ENCODE peak calls at places on chromosomes 16 and 17, in ten cellular contexts. One of them, this sample, is unnamed.

GRCh38 chr17:7767425-7768021 is 50.0 kb downstream of the DNAH2 start:
- DNase-seq in pons: no peak
- DNase-seq in stimulated activated naive CD4-positive, alpha-beta T cell: no peak
- DNase-seq in dorsolateral prefrontal cortex: no peak
- DNase-seq in iris pigment epithelial cell: peak
- DNase-seq in left kidney: no peak
- DNase-seq in memory B cell: no peak
- DNase-seq in adipocyte: no peak
- DNase-seq in H7: no peak
- DNase-seq in NCI-H1694: peak
- DNase-seq in this sample: no peak

GRCh38 chr17:73560661-73561060 is 83.6 kb downstream of the SDK2 start:
- DNase-seq in pons: no peak
- DNase-seq in stimulated activated naive CD4-positive, alpha-beta T cell: no peak
- DNase-seq in dorsolateral prefrontal cortex: no peak
- DNase-seq in iris pigment epithelial cell: peak
- DNase-seq in left kidney: peak
- DNase-seq in memory B cell: no peak
- DNase-seq in adipocyte: no peak
- DNase-seq in H7: peak
- DNase-seq in NCI-H1694: no peak
- DNase-seq in this sample: no peak

GRCh38 chr17:42182927-42183734 is 2.1 kb downstream of the HCRT start:
- DNase-seq in pons: no peak
- DNase-seq in stimulated activated naive CD4-positive, alpha-beta T cell: no peak
- DNase-seq in dorsolateral prefrontal cortex: no peak
- DNase-seq in iris pigment epithelial cell: peak
- DNase-seq in left kidney: no peak
- DNase-seq in memory B cell: no peak
- DNase-seq in adipocyte: peak
- DNase-seq in H7: no peak
- DNase-seq in NCI-H1694: no peak
- DNase-seq in this sample: no peak

GRCh38 chr17:45660474-45660873 is 123.6 kb upstream of the CRHR1 start:
- DNase-seq in pons: no peak
- DNase-seq in stimulated activated naive CD4-positive, alpha-beta T cell: no peak
- DNase-seq in dorsolateral prefrontal cortex: no peak
- DNase-seq in iris pigment epithelial cell: no peak
- DNase-seq in left kidney: peak
- DNase-seq in memory B cell: no peak
- DNase-seq in adipocyte: no peak
- DNase-seq in H7: peak
- DNase-seq in NCI-H1694: no peak
- DNase-seq in this sample: no peak

GRCh38 chr17:38730526-38731379 is 612 bp downstream of the CISD3 start:
- DNase-seq in pons: no peak
- DNase-seq in stimulated activated naive CD4-positive, alpha-beta T cell: no peak
- DNase-seq in dorsolateral prefrontal cortex: no peak
- DNase-seq in iris pigment epithelial cell: peak
- DNase-seq in left kidney: peak
- DNase-seq in memory B cell: no peak
- DNase-seq in adipocyte: peak
- DNase-seq in H7: peak
- DNase-seq in NCI-H1694: no peak
- DNase-seq in this sample: no peak

GRCh38 chr16:78624349-78624748 is 524.9 kb downstream of the WWOX start:
- DNase-seq in pons: no peak
- DNase-seq in stimulated activated naive CD4-positive, alpha-beta T cell: no peak
- DNase-seq in dorsolateral prefrontal cortex: no peak
- DNase-seq in iris pigment epithelial cell: no peak
- DNase-seq in left kidney: no peak
- DNase-seq in memory B cell: no peak
- DNase-seq in adipocyte: no peak
- DNase-seq in H7: no peak
- DNase-seq in NCI-H1694: no peak
- DNase-seq in this sample: no peak

GRCh38 chr17:2691965-2692780 is 19.4 kb downstream of the CLUH start:
- DNase-seq in pons: no peak
- DNase-seq in stimulated activated naive CD4-positive, alpha-beta T cell: no peak
- DNase-seq in dorsolateral prefrontal cortex: peak
- DNase-seq in iris pigment epithelial cell: no peak
- DNase-seq in left kidney: no peak
- DNase-seq in memory B cell: no peak
- DNase-seq in adipocyte: no peak
- DNase-seq in H7: peak
- DNase-seq in NCI-H1694: no peak
- DNase-seq in this sample: no peak

GRCh38 chr16:65621640-65622039 is 499.8 kb upstream of the CDH11 start:
- DNase-seq in pons: no peak
- DNase-seq in stimulated activated naive CD4-positive, alpha-beta T cell: no peak
- DNase-seq in dorsolateral prefrontal cortex: no peak
- DNase-seq in iris pigment epithelial cell: no peak
- DNase-seq in left kidney: no peak
- DNase-seq in memory B cell: no peak
- DNase-seq in adipocyte: no peak
- DNase-seq in H7: no peak
- DNase-seq in NCI-H1694: no peak
- DNase-seq in this sample: no peak

GRCh38 chr17:5757306-5757907 is 173.1 kb upstream of the NLRP1 start:
- DNase-seq in pons: no peak
- DNase-seq in stimulated activated naive CD4-positive, alpha-beta T cell: no peak
- DNase-seq in dorsolateral prefrontal cortex: no peak
- DNase-seq in iris pigment epithelial cell: no peak
- DNase-seq in left kidney: peak
- DNase-seq in memory B cell: no peak
- DNase-seq in adipocyte: no peak
- DNase-seq in H7: no peak
- DNase-seq in NCI-H1694: no peak
- DNase-seq in this sample: no peak

GRCh38 chr17:29615048-29615385 is 7.7 kb downstream of the CORO6 start:
- DNase-seq in pons: no peak
- DNase-seq in stimulated activated naive CD4-positive, alpha-beta T cell: peak
- DNase-seq in dorsolateral prefrontal cortex: no peak
- DNase-seq in iris pigment epithelial cell: peak
- DNase-seq in left kidney: peak
- DNase-seq in memory B cell: no peak
- DNase-seq in adipocyte: peak
- DNase-seq in H7: no peak
- DNase-seq in NCI-H1694: no peak
- DNase-seq in this sample: no peak

GRCh38 chr17:35486920-35487727 is 38.6 kb upstream of the SLFN13 start:
- DNase-seq in pons: no peak
- DNase-seq in stimulated activated naive CD4-positive, alpha-beta T cell: peak
- DNase-seq in dorsolateral prefrontal cortex: no peak
- DNase-seq in iris pigment epithelial cell: peak
- DNase-seq in left kidney: peak
- DNase-seq in memory B cell: peak
- DNase-seq in adipocyte: peak
- DNase-seq in H7: peak
- DNase-seq in NCI-H1694: no peak
- DNase-seq in this sample: no peak

GRCh38 chr17:7851438-7852261 is 3.2 kb upstream of the TMEM88 start:
- DNase-seq in pons: peak
- DNase-seq in stimulated activated naive CD4-positive, alpha-beta T cell: peak
- DNase-seq in dorsolateral prefrontal cortex: peak
- DNase-seq in iris pigment epithelial cell: peak
- DNase-seq in left kidney: peak
- DNase-seq in memory B cell: peak
- DNase-seq in adipocyte: peak
- DNase-seq in H7: peak
- DNase-seq in NCI-H1694: peak
- DNase-seq in this sample: peak

GRCh38 chr17:29585080-29585751 is 4.2 kb downstream of the GIT1 start:
- DNase-seq in pons: no peak
- DNase-seq in stimulated activated naive CD4-positive, alpha-beta T cell: peak
- DNase-seq in dorsolateral prefrontal cortex: no peak
- DNase-seq in iris pigment epithelial cell: no peak
- DNase-seq in left kidney: no peak
- DNase-seq in memory B cell: no peak
- DNase-seq in adipocyte: no peak
- DNase-seq in H7: peak
- DNase-seq in NCI-H1694: no peak
- DNase-seq in this sample: no peak

GRCh38 chr17:72479113-72479512 is 358.3 kb downstream of the SOX9 start:
- DNase-seq in pons: no peak
- DNase-seq in stimulated activated naive CD4-positive, alpha-beta T cell: no peak
- DNase-seq in dorsolateral prefrontal cortex: no peak
- DNase-seq in iris pigment epithelial cell: no peak
- DNase-seq in left kidney: no peak
- DNase-seq in memory B cell: no peak
- DNase-seq in adipocyte: no peak
- DNase-seq in H7: no peak
- DNase-seq in NCI-H1694: no peak
- DNase-seq in this sample: no peak